ENCODE peak calls at places on chromosomes 7 and 10, in five cellular contexts. O is spleen, N is Peyer's patch, T is suprapubic skin, J is cardiac muscle cell. X is an unnamed sample.

GRCh38 chr10:101110856-101111523 is 20.1 kb upstream of the TLX1 start:
- DNase-seq in O (peak), N (no peak), T (no peak), J (no peak), X (no peak)

GRCh38 chr10:95818663-95819062 is 62.7 kb downstream of the ENTPD1 start:
- DNase-seq in O (no peak), N (no peak), T (no peak), J (peak), X (no peak)

GRCh38 chr10:129963831-129964501 is at the start of gene EBF3:
- DNase-seq in O (peak), N (no peak), T (peak), J (peak), X (peak)

GRCh38 chr10:76287856-76288255 is 856.4 kb downstream of the LRMDA start:
- DNase-seq in O (no peak), N (no peak), T (no peak), J (peak), X (no peak)

GRCh38 chr10:91163269-91163708 is 57.2 kb upstream of the PCGF5 start:
- DNase-seq in O (peak), N (peak), T (peak), J (peak), X (peak)

GRCh38 chr7:36299882-36300341 is 89.8 kb upstream of the ANLN start:
- DNase-seq in O (no peak), N (no peak), T (peak), J (no peak), X (no peak)

GRCh38 chr10:81018898-81019890 is 481.5 kb downstream of the SH2D4B start:
- DNase-seq in O (no peak), N (no peak), T (no peak), J (peak), X (no peak)

GRCh38 chr10:5575482-5576153 is 50.9 kb downstream of the CALML3 start:
- DNase-seq in O (peak), N (no peak), T (peak), J (peak), X (no peak)

GRCh38 chr10:125768217-125768616 is 7.4 kb downstream of the MMP21 start:
- DNase-seq in O (no peak), N (no peak), T (no peak), J (peak), X (no peak)

GRCh38 chr7:98541101-98541500 is 76.0 kb upstream of the NPTX2 start:
- DNase-seq in O (no peak), N (no peak), T (no peak), J (no peak), X (no peak)

GRCh38 chr7:144454256-144455039 is 51.0 kb upstream of the NOBOX start:
- DNase-seq in O (no peak), N (no peak), T (no peak), J (peak), X (no peak)

GRCh38 chr10:44306762-44307161 is 78.1 kb downstream of the CXCL12 start:
- DNase-seq in O (no peak), N (no peak), T (no peak), J (no peak), X (no peak)

GRCh38 chr7:154373951-154374350 is 321.8 kb downstream of the DPP6 start:
- DNase-seq in O (no peak), N (no peak), T (no peak), J (no peak), X (no peak)

GRCh38 chr10:33157108-33157507 is 177.4 kb downstream of the NRP1 start:
- DNase-seq in O (no peak), N (no peak), T (no peak), J (peak), X (no peak)

GRCh38 chr10:48634198-48634983 is 29.5 kb upstream of the ARHGAP22 start:
- DNase-seq in O (peak), N (no peak), T (no peak), J (peak), X (no peak)

GRCh38 chr7:82760092-82760491 is 316.5 kb upstream of the CACNA2D1 start:
- DNase-seq in O (no peak), N (no peak), T (no peak), J (no peak), X (no peak)

GRCh38 chr10:110681023-110681681 is 37.0 kb downstream of the RBM20 start:
- DNase-seq in O (no peak), N (no peak), T (no peak), J (peak), X (no peak)

GRCh38 chr10:51090190-51090589 is 15.9 kb downstream of the PRKG1 start:
- DNase-seq in O (no peak), N (no peak), T (no peak), J (peak), X (no peak)

GRCh38 chr10:52889611-52890010 is 117.0 kb upstream of the MBL2 start:
- DNase-seq in O (no peak), N (no peak), T (no peak), J (no peak), X (no peak)

GRCh38 chr10:125265579-125265955 is 105.2 kb upstream of the CTBP2 start:
- DNase-seq in O (no peak), N (no peak), T (no peak), J (no peak), X (no peak)

GRCh38 chr10:101834341-101834740 is 9.3 kb downstream of the KCNIP2 start:
- DNase-seq in O (peak), N (no peak), T (no peak), J (no peak), X (no peak)

GRCh38 chr7:132636581-132636980 is 60.3 kb upstream of the PLXNA4 start:
- DNase-seq in O (no peak), N (no peak), T (no peak), J (no peak), X (no peak)

GRCh38 chr10:96124230-96125141 is 5.6 kb upstream of the ZNF518A start:
- DNase-seq in O (peak), N (peak), T (no peak), J (peak), X (no peak)

GRCh38 chr10:72337039-72337629 is 17.6 kb downstream of the DNAJB12 start:
- DNase-seq in O (peak), N (peak), T (no peak), J (peak), X (peak)

GRCh38 chr10:31702005-31702404 is 226.6 kb downstream of the ARHGAP12 start:
- DNase-seq in O (no peak), N (no peak), T (no peak), J (no peak), X (no peak)

GRCh38 chr7:73647725-73648592 is 19.7 kb upstream of the VPS37D start:
- DNase-seq in O (peak), N (peak), T (no peak), J (no peak), X (peak)

GRCh38 chr10:100977436-100977835 is 8.1 kb downstream of the SEMA4G start:
- DNase-seq in O (peak), N (no peak), T (peak), J (no peak), X (no peak)

GRCh38 chr10:111107023-111107422 is 30.2 kb downstream of the ADRA2A start:
- DNase-seq in O (no peak), N (no peak), T (no peak), J (no peak), X (no peak)

GRCh38 chr7:25894902-25895791 is 256.9 kb upstream of the NFE2L3 start:
- DNase-seq in O (peak), N (peak), T (peak), J (peak), X (peak)

GRCh38 chr10:93894516-93895378 is 969 bp downstream of the SLC35G1 start:
- DNase-seq in O (no peak), N (no peak), T (no peak), J (peak), X (no peak)

GRCh38 chr10:132470306-132471124 is 67.1 kb upstream of the INPP5A start:
- DNase-seq in O (peak), N (no peak), T (peak), J (no peak), X (no peak)

GRCh38 chr7:138030679-138031351 is 28.9 kb upstream of the CREB3L2 start:
- DNase-seq in O (no peak), N (no peak), T (no peak), J (peak), X (no peak)

GRCh38 chr10:52423369-52423768 is 109.3 kb downstream of the DKK1 start:
- DNase-seq in O (no peak), N (no peak), T (no peak), J (no peak), X (no peak)

GRCh38 chr10:28845009-28845682 is 167.8 kb downstream of the BAMBI start:
- DNase-seq in O (no peak), N (no peak), T (no peak), J (peak), X (no peak)

GRCh38 chr7:151062399-151063211 is 3.2 kb downstream of the SLC4A2 start:
- DNase-seq in O (no peak), N (peak), T (no peak), J (peak), X (no peak)

GRCh38 chr10:124126711-124127385 is 33.5 kb upstream of the CHST15 start:
- DNase-seq in O (no peak), N (no peak), T (no peak), J (no peak), X (no peak)
- H3K27ac ChIP-seq in O (peak), N (no peak), T (no peak), J (no peak), X (no peak)

GRCh38 chr7:6159097-6159483 is 113.3 kb downstream of the CYTH3 start:
- DNase-seq in O (no peak), N (no peak), T (no peak), J (no peak), X (no peak)

GRCh38 chr7:6158424-6159096 is 113.9 kb downstream of the CYTH3 start:
- DNase-seq in O (no peak), N (no peak), T (no peak), J (no peak), X (no peak)

GRCh38 chr7:6159524-6160011 is 112.9 kb downstream of the CYTH3 start:
- DNase-seq in O (no peak), N (no peak), T (no peak), J (no peak), X (no peak)

GRCh38 chr7:6161463-6162330 is 110.7 kb downstream of the CYTH3 start:
- DNase-seq in O (no peak), N (no peak), T (no peak), J (no peak), X (no peak)

DNA sequence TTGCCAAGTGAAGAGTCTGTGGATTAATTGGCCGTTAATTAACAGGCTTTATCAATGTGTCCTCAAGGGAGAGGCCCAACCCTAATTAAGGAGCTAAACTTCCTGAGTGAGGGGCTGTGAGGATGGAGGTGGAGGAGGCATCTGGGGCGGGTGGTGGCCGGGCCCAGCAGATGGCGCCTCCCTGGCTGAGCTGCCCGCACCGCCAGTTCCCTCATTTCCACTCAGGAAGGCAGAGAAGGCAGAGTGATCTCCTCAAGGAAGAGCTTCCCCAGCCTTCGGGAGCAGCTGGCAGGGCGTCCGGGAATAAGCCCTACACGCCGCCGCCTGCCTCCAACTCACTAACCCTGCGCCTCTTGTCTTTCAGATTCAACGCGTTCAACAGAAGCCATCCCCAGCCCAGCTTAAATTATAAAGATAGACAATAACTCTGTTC is 112.2 kb downstream of the CYTH3 start:
- DNase-seq in O (no peak), N (no peak), T (peak), J (peak), X (no peak)
- TF ChIP-seq CTCF in O (peak), N (no peak), T (peak), J (peak), X (peak)

DNA sequence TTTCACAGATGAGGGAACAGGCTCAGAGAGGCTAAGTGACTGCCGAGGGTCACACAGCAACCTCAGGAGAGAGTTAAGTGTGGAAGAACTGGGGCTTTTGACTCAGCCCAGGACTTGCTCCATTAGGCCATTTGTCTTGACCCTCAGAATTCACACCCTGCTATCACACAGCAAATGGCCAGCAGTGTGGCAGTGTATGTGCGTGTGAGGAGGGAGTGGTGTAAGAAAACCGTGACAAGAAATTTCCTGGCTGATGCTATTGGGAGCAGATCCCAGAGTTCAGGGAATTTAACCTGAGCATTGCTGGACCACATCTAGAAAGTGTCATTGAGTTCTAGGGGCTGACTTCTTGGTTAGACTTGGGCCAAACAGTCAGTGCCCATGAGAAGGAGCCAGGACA is 18.4 kb downstream of the VWA2 start:
- DNase-seq in O (no peak), N (no peak), T (no peak), J (no peak), X (no peak)
- H3K27ac ChIP-seq in O (no peak), N (no peak), T (peak), J (no peak), X (no peak)

GRCh38 chr7:20698469-20698868 is 83.0 kb downstream of the ABCB5 start:
- DNase-seq in O (no peak), N (no peak), T (no peak), J (no peak), X (no peak)

GRCh38 chr7:20697351-20697750 is 81.9 kb downstream of the ABCB5 start:
- DNase-seq in O (no peak), N (no peak), T (no peak), J (no peak), X (no peak)

GRCh38 chr7:20700491-20701231 is 85.2 kb downstream of the ABCB5 start:
- DNase-seq in O (no peak), N (no peak), T (no peak), J (no peak), X (no peak)
- TF ChIP-seq CTCF in O (no peak), N (no peak), T (no peak), J (no peak), X (no peak)

DNA sequence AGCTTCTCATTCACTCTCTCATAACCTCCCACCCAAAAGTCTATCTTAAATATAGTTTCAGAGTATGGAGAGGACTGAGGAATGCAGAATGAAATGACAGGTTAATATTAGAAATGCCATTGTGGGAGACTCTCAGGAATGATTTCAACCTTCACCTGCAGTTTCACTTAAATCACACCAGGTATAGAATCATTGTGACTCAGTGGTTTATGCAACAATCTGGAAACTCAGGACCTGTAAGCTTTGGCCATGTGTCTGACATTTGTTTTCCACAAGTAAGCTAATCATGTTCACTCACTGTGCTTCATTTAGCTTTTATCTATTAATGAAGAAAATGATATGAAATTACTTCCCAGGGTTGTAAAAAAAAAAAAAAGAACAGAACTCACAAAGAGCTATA is 8.7 kb upstream of the PTPN12 start:
- DNase-seq in O (no peak), N (no peak), T (no peak), J (no peak), X (no peak)
- H3K27ac ChIP-seq in O (no peak), N (no peak), T (no peak), J (no peak), X (no peak)

GRCh38 chr10:86301971-86302370 is 64.6 kb downstream of the GRID1 start:
- DNase-seq in O (peak), N (no peak), T (no peak), J (no peak), X (no peak)

GRCh38 chr10:86299562-86299961 is 67.0 kb downstream of the GRID1 start:
- DNase-seq in O (peak), N (no peak), T (no peak), J (no peak), X (no peak)

GRCh38 chr10:86300931-86301330 is 65.7 kb downstream of the GRID1 start:
- DNase-seq in O (peak), N (no peak), T (no peak), J (no peak), X (no peak)

GRCh38 chr10:86301431-86301830 is 65.2 kb downstream of the GRID1 start:
- DNase-seq in O (peak), N (no peak), T (no peak), J (no peak), X (no peak)

GRCh38 chr10:86300399-86300925 is 66.1 kb downstream of the GRID1 start:
- DNase-seq in O (peak), N (no peak), T (no peak), J (no peak), X (no peak)
- TF ChIP-seq CTCF in O (no peak), N (no peak), T (no peak), J (no peak), X (no peak)

DNA sequence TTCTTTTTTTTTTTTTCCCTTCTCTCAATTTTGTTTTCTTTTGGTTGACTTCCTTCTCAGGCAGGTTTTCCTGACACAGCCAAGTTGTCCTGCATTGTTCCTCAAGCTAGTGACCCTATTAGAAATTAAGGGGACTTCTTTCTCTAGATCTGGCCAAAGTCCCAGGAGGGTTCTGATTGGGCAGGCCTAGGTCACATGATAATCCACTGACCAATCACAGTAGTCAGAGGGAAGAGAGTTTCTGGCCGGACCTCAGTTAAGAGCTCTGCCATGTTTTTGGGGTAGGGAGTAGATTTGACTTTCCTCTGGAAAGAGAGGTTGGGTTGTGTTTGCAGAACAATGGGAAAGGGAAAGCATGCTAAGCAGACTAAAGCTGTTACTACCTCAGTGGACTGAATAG is 16.2 kb downstream of the VWA2 start:
- DNase-seq in O (no peak), N (no peak), T (no peak), J (no peak), X (no peak)
- H3K27ac ChIP-seq in O (no peak), N (no peak), T (no peak), J (no peak), X (no peak)

DNA sequence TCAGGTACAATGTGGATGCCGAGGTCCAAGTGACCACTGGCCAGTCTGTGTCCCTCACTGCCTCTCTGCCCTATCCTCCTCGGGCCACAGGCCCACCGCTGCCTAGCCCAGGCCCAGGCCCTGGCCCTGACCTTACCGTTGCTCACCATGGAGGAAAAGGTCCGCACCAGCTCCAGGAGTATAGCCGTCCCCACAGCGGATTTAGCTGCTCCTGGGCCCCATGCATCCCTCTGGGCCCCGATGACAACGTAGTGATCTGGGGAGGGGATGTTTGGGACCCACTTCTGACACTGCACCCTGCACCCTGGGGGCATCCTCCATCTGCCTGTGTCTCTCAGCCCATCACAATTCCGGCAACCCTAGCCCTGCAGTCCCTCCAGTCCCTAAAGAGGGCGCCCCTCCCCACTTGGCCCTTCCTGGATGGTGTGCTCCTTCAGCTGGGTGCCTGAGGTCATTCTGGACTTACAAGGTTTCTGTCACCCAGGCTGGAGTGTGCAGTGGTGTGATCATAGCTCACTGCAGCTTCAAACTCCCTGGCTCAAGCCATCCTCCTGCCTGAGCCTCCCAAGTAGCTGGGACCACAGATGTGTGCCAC is 12.1 kb downstream of the TFR2 start:
- DNase-seq in O (no peak), N (no peak), T (no peak), J (peak), X (no peak)
- TF ChIP-seq CTCF in O (no peak), N (no peak), T (peak), J (peak), X (no peak)

GRCh38 chr10:119401671-119402395 is 140.7 kb downstream of the RGS10 start:
- DNase-seq in O (no peak), N (peak), T (peak), J (peak), X (no peak)
- H3K27ac ChIP-seq in O (peak), N (peak), T (peak), J (no peak), X (no peak)

X was measured in CD4-positive, alpha-beta T cell.